ENCODE peak calls at places on chromosomes 1 and 21, in eight cellular contexts. J, X, F, P, W, Y, G and O are unnamed samples.

GRCh38 chr1:166933633-166934032 is 41.7 kb downstream of the ILDR2 start:
- DNase-seq in G (no peak), Y (no peak), F (no peak), X (no peak), J (no peak), W (no peak), P (no peak), O (no peak)

GRCh38 chr21:38429011-38429410 is 69.3 kb downstream of the ERG start:
- DNase-seq in F (no peak), P (no peak), G (no peak), W (no peak), J (no peak), X (no peak), Y (no peak), O (no peak)

GRCh38 chr1:16175610-16176553 is 20.0 kb upstream of the EPHA2 start:
- DNase-seq in F (peak; percentile 93), X (peak; percentile 53), P (no peak), J (peak; percentile 74), Y (no peak), G (peak; percentile 89), W (no peak), O (peak; percentile 92)

GRCh38 chr1:201648066-201648910 is 109.4 kb downstream of the NAV1 start:
- DNase-seq in P (no peak), G (peak; percentile 79), F (peak; percentile 74), X (peak; percentile 79), W (peak; percentile 51), J (peak; percentile 46), Y (no peak), O (peak; percentile 66)

GRCh38 chr1:87210151-87210550 is 118.5 kb upstream of the LMO4 start:
- DNase-seq in P (no peak), X (no peak), Y (no peak), J (no peak), G (no peak), F (no peak), W (no peak), O (no peak)

GRCh38 chr1:198549863-198550262 is 9.4 kb upstream of the ATP6V1G3 start:
- DNase-seq in W (no peak), Y (no peak), G (no peak), J (no peak), F (no peak), X (no peak), P (peak; percentile 69), O (no peak)

GRCh38 chr1:205598841-205599666 is 32.8 kb downstream of the ELK4 start:
- DNase-seq in Y (no peak), J (no peak), F (peak; percentile 99), W (no peak), G (peak; percentile 96), P (no peak), X (no peak), O (peak; percentile 78)

GRCh38 chr1:29677028-29678024 is 441.0 kb downstream of the PTPRU start:
- DNase-seq in P (no peak), F (no peak), X (no peak), J (no peak), W (peak; percentile 68), Y (no peak), G (no peak), O (no peak)

GRCh38 chr21:45545691-45546531 is 3.7 kb upstream of the SLC19A1 start:
- DNase-seq in F (no peak), W (no peak), Y (peak; percentile 1), G (no peak), P (no peak), X (no peak), J (no peak), O (peak; percentile 7)

GRCh38 chr1:177824508-177824982 is 145.3 kb downstream of the SEC16B start:
- DNase-seq in X (no peak), F (peak; percentile 2), Y (no peak), G (no peak), J (no peak), W (no peak), P (no peak), O (no peak)

GRCh38 chr1:51445346-51446090 is 73.5 kb downstream of the EPS15 start:
- DNase-seq in J (no peak), Y (no peak), F (peak; percentile 41), G (peak; percentile 17), X (no peak), W (no peak), P (no peak), O (no peak)